ENCODE peak calls at places on chromosomes 4 and X, in four cellular contexts. W is K562, E is HepG2, X is HCT116. U is an unnamed sample.
A peak's percentile ranks its signal among the peaks of the same experiment; 100 is the strongest.

GRCh38 chr4:8919651-8920288 is 48.1 kb upstream of the HMX1 start:
- DNase-seq in W (peak; percentile 1), E (no peak), X (no peak), U (no peak)

GRCh38 chr4:91636083-91636482 is 667.7 kb upstream of the GRID2 start:
- DNase-seq in W (no peak), E (no peak), X (no peak), U (no peak)

GRCh38 chr4:84531689-84532088 is 32.6 kb upstream of the NKX6-1 start:
- DNase-seq in W (no peak), E (no peak), X (no peak), U (no peak)

GRCh38 chrX:12771445-12772069 is 19.7 kb upstream of the PRPS2 start:
- DNase-seq in W (peak; percentile 65), E (no peak), X (peak; percentile 44), U (no peak)

GRCh38 chrX:69028006-69028760 is 137.1 kb downstream of the PJA1 start:
- DNase-seq in W (no peak), E (no peak), X (no peak), U (no peak)

GRCh38 chrX:47707031-47707780 is 48.2 kb upstream of the UXT start:
- DNase-seq in W (peak; percentile 50), E (no peak), X (no peak), U (no peak)

GRCh38 chr4:110059556-110060191 is 138.7 kb downstream of the ELOVL6 start:
- DNase-seq in W (no peak), E (no peak), X (no peak), U (no peak)

GRCh38 chr4:109671350-109671749 is 31.9 kb downstream of the CASP6 start:
- DNase-seq in W (no peak), E (no peak), X (no peak), U (no peak)

GRCh38 chr4:139176299-139177048 is 544 bp downstream of the ELF2 start:
- DNase-seq in W (peak; percentile 78), E (peak; percentile 83), X (peak; percentile 43), U (no peak)

GRCh38 chrX:81489987-81490386 is 288.1 kb downstream of the SH3BGRL start:
- DNase-seq in W (no peak), E (no peak), X (no peak), U (no peak)

GRCh38 chr4:71945791-71946190 is 86.0 kb upstream of the NPFFR2 start:
- DNase-seq in W (no peak), E (no peak), X (no peak), U (no peak)

GRCh38 chrX:3638280-3638873 is 75.1 kb downstream of the PRKX start:
- DNase-seq in W (peak; percentile 57), E (peak; percentile 11), X (peak; percentile 7), U (no peak)

GRCh38 chrX:39450578-39450977 is 647.2 kb downstream of the BCOR start:
- DNase-seq in W (peak; percentile 72), E (no peak), X (no peak), U (no peak)

GRCh38 chr4:1802720-1803522 is 9.8 kb downstream of the FGFR3 start:
- DNase-seq in W (no peak), E (no peak), X (no peak), U (no peak)

GRCh38 chrX:94178145-94178790 is 504.3 kb downstream of the FAM133A start:
- DNase-seq in W (no peak), E (no peak), X (no peak), U (peak; percentile 13)

GRCh38 chrX:97628807-97629596 is 745.3 kb downstream of the RPA4 start:
- DNase-seq in W (no peak), E (no peak), X (no peak), U (no peak)

GRCh38 chr4:184448828-184449227 is 25.5 kb downstream of the IRF2 start:
- DNase-seq in W (no peak), E (no peak), X (no peak), U (no peak)

GRCh38 chr4:96916731-96917130 is 1076.8 kb downstream of the PDHA2 start:
- DNase-seq in W (no peak), E (no peak), X (no peak), U (no peak)

GRCh38 chr4:13984996-13985780 is 357.7 kb upstream of the BOD1L1 start:
- DNase-seq in W (no peak), E (no peak), X (no peak), U (no peak)

GRCh38 chrX:109952050-109952449 is 50.9 kb upstream of the TMEM164 start:
- DNase-seq in W (no peak), E (no peak), X (no peak), U (no peak)

GRCh38 chrX:84760560-84760959 is 243.1 kb upstream of the APOOL start:
- DNase-seq in W (no peak), E (no peak), X (no peak), U (no peak)

GRCh38 chr4:173289351-173289725 is 44.8 kb downstream of the HMGB2 start:
- DNase-seq in W (no peak), E (no peak), X (no peak), U (no peak)

GRCh38 chrX:125293792-125294780 is 25.6 kb upstream of the TEX13C start:
- DNase-seq in W (no peak), E (no peak), X (no peak), U (no peak)

GRCh38 chrX:133542476-133542875 is 127.2 kb upstream of the GPC4 start:
- DNase-seq in W (no peak), E (no peak), X (no peak), U (no peak)

GRCh38 chrX:12988797-12989196 is 13.9 kb downstream of the TMSB4X start:
- DNase-seq in W (peak; percentile 20), E (peak; percentile 73), X (peak; percentile 60), U (no peak)

GRCh38 chr4:138678985-138679746 is 336.4 kb upstream of the NOCT start:
- DNase-seq in W (no peak), E (no peak), X (no peak), U (no peak)

GRCh38 chr4:107989537-107990386 is at the start of gene HADH:
- DNase-seq in W (peak; percentile 98), E (peak; percentile 80), X (peak; percentile 72), U (peak; percentile 18)
- H3K4me1 ChIP-seq in W (peaks cover 12% of the 10 kb centered on the region), E (peaks cover 54% of the 10 kb centered on the region), X (peaks cover 18% of the 10 kb centered on the region), U (peaks cover 2% of the 10 kb centered on the region)

DNA sequence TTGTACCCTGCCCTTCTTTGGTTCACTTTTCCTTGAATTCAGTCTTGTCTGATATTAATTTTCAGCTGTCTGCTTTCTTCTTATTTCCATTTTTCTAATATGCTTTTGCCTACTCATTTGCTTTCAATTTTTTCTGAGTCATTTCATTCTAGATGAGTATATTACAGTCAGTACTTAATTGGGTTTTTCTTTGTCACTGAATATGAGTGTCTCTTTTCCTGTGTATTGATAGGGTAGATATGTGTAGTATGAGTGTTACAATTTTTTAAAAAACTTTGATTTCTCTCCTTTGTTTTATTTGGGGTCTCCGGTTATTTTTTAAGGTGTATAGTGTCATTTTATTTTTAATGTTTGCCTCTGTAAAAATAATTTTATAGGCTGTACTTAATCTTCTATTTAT is 222.2 kb downstream of the IDS start:
- DNase-seq in W (no peak), E (no peak), X (no peak), U (no peak)
- TF ChIP-seq SIN3A in W (no peak), E (no peak), X (no peak), U (no peak)

GRCh38 chr4:15197005-15197404 is 194.7 kb downstream of the CPEB2 start:
- DNase-seq in W (peak; percentile 11), E (peak; percentile 23), X (no peak), U (no peak)
- TF ChIP-seq TCF7L2 in W (no peak), E (no peak), X (no peak), U (no peak)

GRCh38 chr4:160546201-160546600 is 1443.3 kb downstream of the RAPGEF2 start:
- DNase-seq in W (no peak), E (no peak), X (no peak), U (no peak)
- H3K4me1 ChIP-seq in W (no peaks in the 10 kb centered on the region), E (no peaks in the 10 kb centered on the region), X (no peaks in the 10 kb centered on the region), U (no peaks in the 10 kb centered on the region)

GRCh38 chr4:108556588-108557200 is 63.7 kb upstream of the RPL34 start:
- DNase-seq in W (no peak), E (no peak), X (no peak), U (no peak)
- TF ChIP-seq SIN3A in W (no peak), E (no peak), X (no peak), U (no peak)

GRCh38 chrX:21840199-21840557 is 761 bp downstream of the MBTPS2 start:
- DNase-seq in W (no peak), E (no peak), X (no peak), U (no peak)
- TF ChIP-seq TCF7L2 in W (no peak), E (no peak), X (no peak), U (no peak)

GRCh38 chrX:71095971-71096701 is 485 bp downstream of the FOXO4 start:
- DNase-seq in W (peak; percentile 77), E (no peak), X (peak; percentile 21), U (no peak)
- H3K4me1 ChIP-seq in W (peaks cover 22% of the 10 kb centered on the region), E (peaks cover 29% of the 10 kb centered on the region), X (peaks cover 14% of the 10 kb centered on the region), U (no peaks in the 10 kb centered on the region)

GRCh38 chrX:147894332-147894870 is 17.3 kb upstream of the FMR1 start:
- DNase-seq in W (no peak), E (no peak), X (no peak), U (no peak)
- TF ChIP-seq SIN3A in W (no peak), E (no peak), X (no peak), U (no peak)

GRCh38 chr4:3677671-3678070 is 88.5 kb upstream of the ADRA2C start:
- DNase-seq in W (no peak), E (no peak), X (no peak), U (no peak)
- TF ChIP-seq TCF7L2 in W (no peak), E (no peak), X (no peak), U (no peak)